ENCODE peak calls at places on chromosomes 12 and 14, in eight cellular contexts. X is GM23248, S is neuronal stem cell, E is psoas muscle, R is tibial artery, O is ovary, P is keratinocyte, Q is upper lobe of right lung. Z is an unnamed sample.

GRCh38 chr12:10896854-10897253 is 12.5 kb downstream of the TAS2R13 start:
- DNase-seq in X (no peak), S (no peak), E (no peak), R (no peak), O (no peak), P (no peak), Q (no peak), Z (no peak)

GRCh38 chr12:52434096-52434733 is at the start of gene KRT75:
- DNase-seq in X (peak), S (no peak), E (no peak), R (no peak), O (no peak), P (no peak), Q (no peak), Z (no peak)

GRCh38 chr12:90250766-90251165 is 542.1 kb upstream of the ATP2B1 start:
- DNase-seq in X (peak), S (no peak), E (peak), R (peak), O (no peak), P (no peak), Q (no peak), Z (no peak)

GRCh38 chr14:69643430-69644200 is 32.2 kb downstream of the SUSD6 start:
- DNase-seq in X (peak), S (no peak), E (peak), R (no peak), O (peak), P (peak), Q (peak), Z (no peak)

GRCh38 chr14:101217972-101218371 is 314.4 kb upstream of the RTL1 start:
- DNase-seq in X (no peak), S (no peak), E (no peak), R (no peak), O (no peak), P (no peak), Q (no peak), Z (no peak)

GRCh38 chr12:3896851-3897351 is 23.7 kb upstream of the PARP11 start:
- DNase-seq in X (peak), S (no peak), E (no peak), R (no peak), O (no peak), P (no peak), Q (no peak), Z (no peak)

GRCh38 chr12:109591041-109591440 is 17.4 kb downstream of the MVK start:
- DNase-seq in X (no peak), S (no peak), E (no peak), R (no peak), O (no peak), P (no peak), Q (no peak), Z (no peak)

GRCh38 chr14:51236314-51236713 is 3.7 kb upstream of the TMX1 start:
- DNase-seq in X (no peak), S (no peak), E (no peak), R (no peak), O (no peak), P (no peak), Q (no peak), Z (no peak)

GRCh38 chr12:104529130-104529874 is 72.6 kb downstream of the CHST11 start:
- DNase-seq in X (no peak), S (no peak), E (no peak), R (no peak), O (no peak), P (no peak), Q (no peak), Z (no peak)

GRCh38 chr12:48004941-48005749 is 869 bp upstream of the COL2A1 start:
- DNase-seq in X (no peak), S (no peak), E (no peak), R (no peak), O (no peak), P (no peak), Q (no peak), Z (no peak)

GRCh38 chr14:57749267-57749666 is 116.6 kb downstream of the SLC35F4 start:
- DNase-seq in X (peak), S (no peak), E (no peak), R (no peak), O (no peak), P (peak), Q (no peak), Z (no peak)

GRCh38 chr14:101118746-101119610 is 215.5 kb upstream of the RTL1 start:
- DNase-seq in X (no peak), S (no peak), E (peak), R (no peak), O (no peak), P (no peak), Q (peak), Z (no peak)

GRCh38 chr14:21308132-21308478 is 28.2 kb downstream of the RPGRIP1 start:
- DNase-seq in X (no peak), S (no peak), E (no peak), R (no peak), O (no peak), P (no peak), Q (no peak), Z (no peak)

GRCh38 chr12:132173135-132174014 is 29.1 kb downstream of the NOC4L start:
- DNase-seq in X (no peak), S (no peak), E (peak), R (no peak), O (no peak), P (no peak), Q (peak), Z (no peak)

GRCh38 chr12:56896082-56896481 is 38.1 kb downstream of the SDR9C7 start:
- DNase-seq in X (no peak), S (no peak), E (no peak), R (no peak), O (no peak), P (no peak), Q (no peak), Z (no peak)

GRCh38 chr12:1479645-1480044 is 114.7 kb downstream of the FBXL14 start:
- DNase-seq in X (no peak), S (no peak), E (no peak), R (no peak), O (no peak), P (no peak), Q (no peak), Z (no peak)

GRCh38 chr14:28603606-28604005 is 163.0 kb upstream of the FOXG1 start:
- DNase-seq in X (no peak), S (no peak), E (no peak), R (no peak), O (no peak), P (no peak), Q (no peak), Z (no peak)

GRCh38 chr12:109735825-109736551 is 22.4 kb downstream of the FAM222A start:
- DNase-seq in X (no peak), S (no peak), E (peak), R (peak), O (no peak), P (no peak), Q (peak), Z (peak)

GRCh38 chr12:127516467-127516866 is 750.5 kb upstream of the TMEM132C start:
- DNase-seq in X (peak), S (no peak), E (no peak), R (no peak), O (no peak), P (no peak), Q (no peak), Z (no peak)

GRCh38 chr14:75259510-75259855 is 19.1 kb upstream of the FOS start:
- DNase-seq in X (peak), S (no peak), E (no peak), R (no peak), O (no peak), P (no peak), Q (no peak), Z (no peak)

GRCh38 chr12:2868986-2869385 is 8.0 kb downstream of the FOXM1 start:
- DNase-seq in X (peak), S (no peak), E (no peak), R (no peak), O (no peak), P (no peak), Q (no peak), Z (no peak)

GRCh38 chr14:99513946-99514551 is 32.8 kb downstream of the CCNK start:
- DNase-seq in X (no peak), S (no peak), E (no peak), R (peak), O (no peak), P (no peak), Q (no peak), Z (no peak)

GRCh38 chr12:112025808-112026375 is 12.7 kb downstream of the ERP29 start:
- DNase-seq in X (peak), S (no peak), E (no peak), R (no peak), O (no peak), P (no peak), Q (no peak), Z (no peak)

GRCh38 chr12:3727877-3728632 is 24.9 kb downstream of the CRACR2A start:
- DNase-seq in X (no peak), S (no peak), E (no peak), R (no peak), O (no peak), P (no peak), Q (no peak), Z (no peak)

GRCh38 chr12:1559729-1560128 is 34.7 kb downstream of the FBXL14 start:
- DNase-seq in X (no peak), S (no peak), E (no peak), R (no peak), O (no peak), P (no peak), Q (no peak), Z (no peak)

GRCh38 chr12:53300187-53300586 is 692 bp downstream of the MYG1 start:
- DNase-seq in X (peak), S (no peak), E (no peak), R (no peak), O (no peak), P (no peak), Q (no peak), Z (no peak)

GRCh38 chr12:56237552-56237951 is 7.7 kb downstream of the SLC39A5 start:
- DNase-seq in X (no peak), S (no peak), E (no peak), R (no peak), O (no peak), P (no peak), Q (no peak), Z (no peak)

GRCh38 chr12:638948-639557 is 24.2 kb downstream of the NINJ2 start:
- DNase-seq in X (no peak), S (no peak), E (no peak), R (no peak), O (no peak), P (no peak), Q (no peak), Z (no peak)

GRCh38 chr12:131223791-131224567 is 270.3 kb downstream of the ADGRD1 start:
- DNase-seq in X (no peak), S (no peak), E (no peak), R (peak), O (no peak), P (no peak), Q (peak), Z (no peak)

GRCh38 chr12:15526033-15526432 is 203.7 kb downstream of the PTPRO start:
- DNase-seq in X (no peak), S (no peak), E (no peak), R (no peak), O (no peak), P (no peak), Q (no peak), Z (no peak)

GRCh38 chr12:59131462-59131861 is 211.2 kb upstream of the LRIG3 start:
- DNase-seq in X (no peak), S (peak), E (no peak), R (no peak), O (no peak), P (no peak), Q (no peak), Z (no peak)

GRCh38 chr12:14393736-14394135 is 28.3 kb downstream of the ATF7IP start:
- DNase-seq in X (peak), S (no peak), E (no peak), R (no peak), O (no peak), P (no peak), Q (no peak), Z (no peak)

GRCh38 chr12:46404733-46405132 is 32.2 kb upstream of the SLC38A2 start:
- DNase-seq in X (no peak), S (no peak), E (no peak), R (no peak), O (no peak), P (no peak), Q (no peak), Z (no peak)

GRCh38 chr14:38248629-38249028 is 7.3 kb downstream of the CLEC14A start:
- DNase-seq in X (peak), S (no peak), E (no peak), R (no peak), O (no peak), P (no peak), Q (no peak), Z (no peak)

GRCh38 chr12:107779077-107779840 is 4.8 kb downstream of the ASCL4 start:
- DNase-seq in X (no peak), S (no peak), E (no peak), R (no peak), O (no peak), P (no peak), Q (no peak), Z (no peak)

GRCh38 chr12:120321382-120322202 is 6.0 kb downstream of the PLA2G1B start:
- DNase-seq in X (no peak), S (no peak), E (no peak), R (no peak), O (no peak), P (no peak), Q (peak), Z (no peak)

GRCh38 chr14:60302663-60303062 is 53.6 kb downstream of the PPM1A start:
- DNase-seq in X (no peak), S (no peak), E (no peak), R (no peak), O (no peak), P (no peak), Q (no peak), Z (no peak)

GRCh38 chr14:85234626-85235025 is 295.3 kb upstream of the FLRT2 start:
- DNase-seq in X (peak), S (no peak), E (no peak), R (no peak), O (no peak), P (no peak), Q (no peak), Z (no peak)

GRCh38 chr14:100902295-100902694 is 1.2 kb downstream of the RTL1 start:
- DNase-seq in X (no peak), S (no peak), E (no peak), R (peak), O (no peak), P (no peak), Q (no peak), Z (no peak)

GRCh38 chr12:49537709-49538601 is 875 bp upstream of the KCNH3 start:
- DNase-seq in X (peak), S (no peak), E (no peak), R (no peak), O (no peak), P (no peak), Q (peak), Z (no peak)
- H3K27ac ChIP-seq in X (no peak), S (no peak), E (no peak), R (no peak), O (no peak), P (no peak), Q (no peak), Z (no peak)

DNA sequence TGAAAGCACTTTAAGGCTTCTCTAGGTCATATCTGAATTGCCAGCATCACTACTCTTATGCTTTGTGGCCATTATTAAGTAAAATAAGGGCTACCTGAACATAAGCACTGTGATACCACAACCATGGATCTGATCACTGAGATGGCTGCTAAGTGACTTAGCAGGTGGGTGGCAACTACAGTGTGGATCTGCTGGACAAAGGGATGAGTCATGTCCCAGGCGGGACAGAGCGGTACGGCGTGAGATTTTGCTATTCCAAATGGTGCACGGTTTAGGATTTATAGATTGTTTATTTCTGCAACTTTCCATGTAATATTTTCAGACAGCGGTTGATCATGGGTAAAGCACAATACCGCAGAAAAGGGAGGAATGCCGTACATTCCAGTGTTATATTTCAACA is 39.4 kb downstream of the MLXIP start:
- DNase-seq in X (no peak), S (no peak), E (no peak), R (no peak), O (no peak), P (no peak), Q (no peak), Z (peak)
- H3K27ac ChIP-seq in X (no peak), S (no peak), E (peak), R (no peak), O (no peak), P (no peak), Q (no peak), Z (no peak)

DNA sequence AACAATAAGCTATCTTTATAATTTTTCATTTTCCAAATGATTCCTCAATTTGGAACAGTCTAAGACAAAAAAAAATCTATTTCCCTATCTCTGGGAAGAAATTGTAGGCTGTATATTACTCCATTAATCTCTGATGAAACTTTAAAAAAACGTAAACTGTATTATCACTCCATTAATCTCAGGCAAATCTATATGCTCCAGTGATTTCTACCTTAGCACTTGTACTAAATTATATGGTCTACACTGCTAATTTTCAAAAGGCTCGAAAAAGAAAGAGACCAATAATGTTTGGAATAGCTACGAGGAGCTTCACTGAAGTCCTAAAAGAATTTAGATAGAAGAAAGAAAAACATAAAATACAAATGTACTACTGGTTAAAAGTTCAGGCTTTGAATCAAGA is 19.7 kb downstream of the MED13L start:
- DNase-seq in X (no peak), S (no peak), E (no peak), R (no peak), O (no peak), P (no peak), Q (no peak), Z (no peak)
- H3K27ac ChIP-seq in X (no peak), S (no peak), E (peak), R (peak), O (no peak), P (no peak), Q (no peak), Z (no peak)

GRCh38 chr14:49892301-49892635 is 614 bp upstream of the ARF6 start:
- DNase-seq in X (peak), S (peak), E (no peak), R (no peak), O (no peak), P (no peak), Q (no peak), Z (no peak)

GRCh38 chr14:49895480-49895879 is 2.6 kb downstream of the ARF6 start:
- DNase-seq in X (peak), S (no peak), E (no peak), R (no peak), O (no peak), P (no peak), Q (no peak), Z (no peak)

GRCh38 chr14:49893309-49894213 is 679 bp downstream of the ARF6 start:
- DNase-seq in X (peak), S (peak), E (peak), R (peak), O (peak), P (no peak), Q (peak), Z (peak)

GRCh38 chr14:49896956-49897355 is 4.1 kb downstream of the ARF6 start:
- DNase-seq in X (no peak), S (no peak), E (no peak), R (no peak), O (no peak), P (no peak), Q (no peak), Z (no peak)

GRCh38 chr14:49892636-49893308 is at the start of gene ARF6:
- DNase-seq in X (peak), S (peak), E (peak), R (peak), O (peak), P (no peak), Q (peak), Z (peak)
- H3K27ac ChIP-seq in X (peak), S (peak), E (peak), R (peak), O (peak), P (peak), Q (peak), Z (peak)

GRCh38 chr12:101941306-101942000 is 64.1 kb downstream of the DRAM1 start:
- DNase-seq in X (peak), S (no peak), E (no peak), R (no peak), O (no peak), P (no peak), Q (no peak), Z (no peak)
- H3K27ac ChIP-seq in X (peak), S (no peak), E (peak), R (no peak), O (no peak), P (no peak), Q (no peak), Z (no peak)

GRCh38 chr12:66066071-66066928 is 64.2 kb downstream of the LLPH start:
- DNase-seq in X (peak), S (no peak), E (no peak), R (no peak), O (no peak), P (no peak), Q (no peak), Z (no peak)
- H3K27ac ChIP-seq in X (no peak), S (no peak), E (no peak), R (no peak), O (no peak), P (no peak), Q (no peak), Z (no peak)

GRCh38 chr12:95150501-95150900 is 66.8 kb downstream of the FGD6 start:
- DNase-seq in X (no peak), S (no peak), E (no peak), R (no peak), O (no peak), P (no peak), Q (no peak), Z (no peak)
- H3K27ac ChIP-seq in X (no peak), S (no peak), E (no peak), R (no peak), O (no peak), P (peak), Q (no peak), Z (no peak)

GRCh38 chr12:68094645-68095395 is 64.7 kb downstream of the IFNG start:
- DNase-seq in X (no peak), S (no peak), E (no peak), R (no peak), O (no peak), P (no peak), Q (no peak), Z (no peak)
- H3K27ac ChIP-seq in X (no peak), S (no peak), E (no peak), R (no peak), O (no peak), P (no peak), Q (no peak), Z (no peak)

DNA sequence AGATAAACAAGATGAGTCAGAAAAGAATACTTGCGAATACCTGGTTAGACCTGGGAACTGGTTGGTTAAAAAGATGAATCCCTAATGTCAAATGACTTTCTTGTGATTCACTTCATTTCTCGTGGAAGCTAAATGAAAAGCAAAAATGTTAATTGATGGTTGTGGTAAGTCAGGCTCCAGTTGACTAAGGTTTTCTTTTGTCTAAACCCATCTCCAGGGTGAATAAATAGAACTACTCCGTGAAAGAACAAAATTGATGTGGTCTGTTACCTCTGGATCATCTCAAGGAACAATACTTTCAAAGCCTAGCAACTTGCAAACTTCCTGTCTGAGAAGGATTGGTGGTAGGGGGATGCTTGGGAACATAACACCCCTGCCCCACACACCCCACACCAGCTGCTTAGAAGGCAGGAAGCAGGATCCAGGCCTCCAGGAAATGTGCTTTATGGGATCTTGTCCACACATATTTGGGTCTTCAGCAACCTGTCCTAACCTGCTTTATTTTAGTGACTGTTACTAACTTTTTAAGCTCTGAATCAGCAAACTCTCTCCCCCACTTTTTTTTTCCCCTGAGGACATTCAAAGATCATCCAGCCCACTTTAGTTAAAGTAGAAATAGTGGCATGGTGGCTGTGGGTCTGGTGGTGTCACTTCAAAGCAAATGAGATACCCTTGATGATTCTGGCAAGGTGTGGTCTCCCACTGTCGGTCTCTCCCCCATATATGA is 60.4 kb upstream of the PTHLH start:
- DNase-seq in X (peak), S (no peak), E (no peak), R (no peak), O (no peak), P (peak), Q (no peak), Z (no peak)
- H3K27ac ChIP-seq in X (peak), S (no peak), E (no peak), R (no peak), O (no peak), P (peak), Q (no peak), Z (no peak)

Z was measured in right cardiac atrium.